ENCODE peak calls at places on chromosome 22, in eight cellular contexts. I is A549; C is NCI-H2081; Q is activated T-cell treated with anti-CD3 and anti-CD28 coated beads, Interleukin-2, amount 50 U/mL, for 72 hours; U is tibial artery; X is AG04450; E is Caki2; K is C1 segment of cervical spinal cord. A is an unnamed sample.

GRCh38 chr22:23969071-23969470 is 2.4 kb downstream of the DDTL start:
- DNase-seq in U (no peak), I (no peak), X (no peak), Q (no peak), E (no peak), K (no peak), C (no peak), A (no peak)

GRCh38 chr22:17891427-17892167 is 117.3 kb upstream of the BID start:
- DNase-seq in K (no peak), Q (no peak), U (no peak), C (no peak), E (no peak), X (no peak), I (no peak), A (no peak)

GRCh38 chr22:21984793-21985192 is 2.2 kb upstream of the TOP3B start:
- DNase-seq in Q (no peak), K (no peak), X (no peak), C (no peak), E (no peak), I (peak; percentile 58), U (no peak), A (no peak)

GRCh38 chr22:18024956-18025720 is 777 bp upstream of the MICAL3 start:
- DNase-seq in K (no peak), I (no peak), X (no peak), U (no peak), C (no peak), E (no peak), Q (no peak), A (no peak)

GRCh38 chr22:50583294-50583865 is 731 bp upstream of the CHKB start:
- DNase-seq in X (no peak), C (no peak), I (no peak), U (no peak), Q (no peak), E (no peak), K (no peak), A (no peak)

GRCh38 chr22:42939941-42940653 is 74.9 kb downstream of the PACSIN2 start:
- DNase-seq in I (peak; percentile 92), E (peak; percentile 82), X (peak; percentile 32), C (no peak), K (no peak), Q (no peak), U (no peak), A (no peak)

GRCh38 chr22:32005453-32005852 is 37.6 kb upstream of the SLC5A1 start:
- DNase-seq in U (no peak), C (no peak), I (peak; percentile 40), K (no peak), Q (no peak), X (no peak), E (no peak), A (no peak)

GRCh38 chr22:43884600-43885318 is 7.1 kb downstream of the PNPLA5 start:
- DNase-seq in I (peak; percentile 48), X (no peak), C (peak; percentile 46), E (no peak), K (no peak), Q (peak; percentile 62), U (peak; percentile 29), A (no peak)

GRCh38 chr22:19478466-19479357 is at the start of gene UFD1:
- DNase-seq in K (no peak), X (peak; percentile 72), C (peak; percentile 68), E (peak; percentile 91), U (peak; percentile 71), I (peak; percentile 78), Q (peak; percentile 88), A (peak; percentile 47)

GRCh38 chr22:24836282-24836681 is 30.3 kb downstream of the SGSM1 start:
- DNase-seq in I (no peak), X (no peak), E (no peak), K (no peak), U (no peak), Q (no peak), C (no peak), A (no peak)

GRCh38 chr22:46974077-46974476 is 211.6 kb downstream of the TBC1D22A start:
- DNase-seq in U (no peak), I (no peak), Q (no peak), K (no peak), X (no peak), C (no peak), E (no peak), A (no peak)

GRCh38 chr22:39300198-39300830 is 19.1 kb downstream of the RPL3 start:
- DNase-seq in X (no peak), K (no peak), Q (no peak), I (no peak), C (no peak), E (no peak), U (peak; percentile 72), A (no peak)

GRCh38 chr22:26558246-26558895 is 31.6 kb downstream of the TPST2 start:
- DNase-seq in I (no peak), X (no peak), E (no peak), Q (no peak), K (no peak), C (peak; percentile 18), U (no peak), A (no peak)

GRCh38 chr22:27267145-27267544 is 534.4 kb downstream of the MN1 start:
- DNase-seq in E (no peak), I (no peak), K (no peak), U (no peak), Q (no peak), X (no peak), C (no peak), A (no peak)

GRCh38 chr22:46604306-46604690 is 15.9 kb upstream of the GRAMD4 start:
- DNase-seq in I (no peak), U (peak; percentile 72), X (no peak), Q (peak; percentile 80), K (no peak), E (no peak), C (no peak), A (no peak)

GRCh38 chr22:39206491-39206890 is 38.3 kb downstream of the PDGFB start:
- DNase-seq in U (no peak), X (no peak), E (no peak), K (no peak), Q (no peak), I (no peak), C (no peak), A (no peak)

GRCh38 chr22:19149047-19149883 is 827 bp downstream of the GSC2 start:
- DNase-seq in K (no peak), I (no peak), X (no peak), U (no peak), E (no peak), Q (peak; percentile 55), C (no peak), A (no peak)

GRCh38 chr22:30876925-30877553 is 91.5 kb downstream of the MORC2 start:
- DNase-seq in Q (no peak), X (no peak), U (peak; percentile 19), K (no peak), I (no peak), E (no peak), C (peak; percentile 20), A (no peak)

GRCh38 chr22:28857288-28857687 is 26.1 kb upstream of the ZNRF3 start:
- DNase-seq in I (no peak), C (no peak), K (no peak), E (no peak), Q (no peak), U (no peak), X (no peak), A (no peak)

GRCh38 chr22:27820896-27821866 is 19.6 kb upstream of the MN1 start:
- DNase-seq in K (no peak), X (no peak), I (no peak), U (no peak), E (no peak), C (no peak), Q (no peak), A (no peak)

GRCh38 chr22:32606181-32606580 is 131.6 kb downstream of the FBXO7 start:
- DNase-seq in U (no peak), C (no peak), I (no peak), X (no peak), Q (no peak), E (no peak), K (no peak), A (no peak)

GRCh38 chr22:20241579-20242392 is 26.3 kb downstream of the RTN4R start:
- DNase-seq in X (no peak), I (no peak), K (no peak), U (no peak), C (no peak), Q (no peak), E (no peak), A (no peak)

GRCh38 chr22:30396871-30397655 is at the start of gene SEC14L2:
- DNase-seq in C (peak; percentile 22), U (peak; percentile 70), K (no peak), E (peak; percentile 62), X (no peak), I (peak; percentile 33), Q (peak; percentile 71), A (peak; percentile 24)

GRCh38 chr22:20092477-20092854 is 12.4 kb downstream of the DGCR8 start:
- DNase-seq in I (no peak), X (no peak), K (no peak), E (no peak), C (no peak), U (no peak), Q (no peak), A (no peak)

GRCh38 chr22:47089796-47090460 is 327.5 kb downstream of the TBC1D22A start:
- DNase-seq in K (no peak), E (no peak), C (no peak), X (no peak), U (no peak), Q (no peak), I (no peak), A (no peak)

GRCh38 chr22:46902998-46903916 is 140.8 kb downstream of the TBC1D22A start:
- DNase-seq in X (no peak), E (no peak), I (no peak), U (no peak), C (no peak), Q (no peak), K (no peak), A (no peak)

GRCh38 chr22:46731246-46732040 is 6.6 kb downstream of the CERK start:
- DNase-seq in E (peak; percentile 82), X (no peak), Q (no peak), C (peak; percentile 59), U (no peak), I (no peak), K (no peak), A (no peak)

GRCh38 chr22:19621372-19622060 is 92.8 kb upstream of the SEPTIN5 start:
- DNase-seq in X (no peak), E (no peak), K (no peak), U (no peak), I (no peak), C (no peak), Q (no peak), A (no peak)

GRCh38 chr22:37174964-37175363 is 13.1 kb downstream of the C1QTNF6 start:
- DNase-seq in E (no peak), Q (no peak), X (no peak), U (no peak), C (no peak), K (no peak), I (no peak), A (no peak)

GRCh38 chr22:45876136-45877035 is 100.6 kb downstream of the WNT7B start:
- DNase-seq in E (no peak), U (peak; percentile 16), Q (no peak), K (no peak), I (no peak), X (no peak), C (no peak), A (no peak)

GRCh38 chr22:39349506-39349966 is 255 bp upstream of the SYNGR1 start:
- DNase-seq in Q (peak; percentile 28), C (no peak), U (no peak), K (no peak), I (no peak), E (no peak), X (no peak), A (peak; percentile 7)

GRCh38 chr22:41939981-41940852 is 6.7 kb downstream of the CENPM start:
- DNase-seq in K (no peak), X (no peak), E (no peak), U (no peak), C (peak; percentile 40), I (peak; percentile 67), Q (peak; percentile 94), A (no peak)

GRCh38 chr22:35630387-35630793 is 13.3 kb upstream of the MB start:
- DNase-seq in Q (no peak), E (peak; percentile 72), U (no peak), K (no peak), X (peak; percentile 30), C (no peak), I (peak; percentile 66), A (no peak)